ENCODE peak calls at places on chromosomes 2 and 18, in eight cellular contexts. One of them, this sample, is unnamed.

GRCh38 chr2:217061916-217062315 is 202.1 kb upstream of the TNP1 start:
- DNase-seq in memory B cell: no peak
- DNase-seq in EH: no peak
- DNase-seq in cardiac muscle cell: no peak
- DNase-seq in dermis blood vessel endothelial cell: no peak
- DNase-seq in NCI-H1417: no peak
- DNase-seq in foreskin fibroblast: no peak
- DNase-seq in GM23338: no peak
- DNase-seq in this sample: no peak

GRCh38 chr2:216490061-216490460 is 8.6 kb upstream of the RPL37A start:
- DNase-seq in memory B cell: no peak
- DNase-seq in EH: peak
- DNase-seq in cardiac muscle cell: no peak
- DNase-seq in dermis blood vessel endothelial cell: peak
- DNase-seq in NCI-H1417: no peak
- DNase-seq in foreskin fibroblast: peak
- DNase-seq in GM23338: no peak
- DNase-seq in this sample: no peak

GRCh38 chr2:52034706-52035105 is 1002.8 kb upstream of the NRXN1 start:
- DNase-seq in memory B cell: no peak
- DNase-seq in EH: no peak
- DNase-seq in cardiac muscle cell: no peak
- DNase-seq in dermis blood vessel endothelial cell: no peak
- DNase-seq in NCI-H1417: no peak
- DNase-seq in foreskin fibroblast: no peak
- DNase-seq in GM23338: peak
- DNase-seq in this sample: no peak

GRCh38 chr2:71790261-71791038 is 337.1 kb downstream of the DYSF start:
- DNase-seq in memory B cell: no peak
- DNase-seq in EH: no peak
- DNase-seq in cardiac muscle cell: no peak
- DNase-seq in dermis blood vessel endothelial cell: no peak
- DNase-seq in NCI-H1417: no peak
- DNase-seq in foreskin fibroblast: no peak
- DNase-seq in GM23338: no peak
- DNase-seq in this sample: no peak

GRCh38 chr2:27753744-27754588 is 17.6 kb upstream of the MRPL33 start:
- DNase-seq in memory B cell: no peak
- DNase-seq in EH: peak
- DNase-seq in cardiac muscle cell: peak
- DNase-seq in dermis blood vessel endothelial cell: peak
- DNase-seq in NCI-H1417: no peak
- DNase-seq in foreskin fibroblast: peak
- DNase-seq in GM23338: peak
- DNase-seq in this sample: peak

GRCh38 chr2:28612131-28612812 is 116.4 kb downstream of the PLB1 start:
- DNase-seq in memory B cell: no peak
- DNase-seq in EH: no peak
- DNase-seq in cardiac muscle cell: no peak
- DNase-seq in dermis blood vessel endothelial cell: no peak
- DNase-seq in NCI-H1417: no peak
- DNase-seq in foreskin fibroblast: no peak
- DNase-seq in GM23338: no peak
- DNase-seq in this sample: no peak

GRCh38 chr18:35051978-35052377 is 10.8 kb downstream of the MAPRE2 start:
- DNase-seq in memory B cell: no peak
- DNase-seq in EH: peak
- DNase-seq in cardiac muscle cell: no peak
- DNase-seq in dermis blood vessel endothelial cell: no peak
- DNase-seq in NCI-H1417: no peak
- DNase-seq in foreskin fibroblast: no peak
- DNase-seq in GM23338: no peak
- DNase-seq in this sample: no peak

GRCh38 chr2:39593439-39594393 is 72.0 kb upstream of the TMEM178A start:
- DNase-seq in memory B cell: no peak
- DNase-seq in EH: peak
- DNase-seq in cardiac muscle cell: peak
- DNase-seq in dermis blood vessel endothelial cell: peak
- DNase-seq in NCI-H1417: peak
- DNase-seq in foreskin fibroblast: peak
- DNase-seq in GM23338: peak
- DNase-seq in this sample: peak

GRCh38 chr2:156845806-156846558 is 409.8 kb downstream of the GPD2 start:
- DNase-seq in memory B cell: no peak
- DNase-seq in EH: peak
- DNase-seq in cardiac muscle cell: peak
- DNase-seq in dermis blood vessel endothelial cell: no peak
- DNase-seq in NCI-H1417: no peak
- DNase-seq in foreskin fibroblast: no peak
- DNase-seq in GM23338: peak
- DNase-seq in this sample: no peak

GRCh38 chr2:233853353-233853752 is 982 bp downstream of the HJURP start:
- DNase-seq in memory B cell: no peak
- DNase-seq in EH: no peak
- DNase-seq in cardiac muscle cell: no peak
- DNase-seq in dermis blood vessel endothelial cell: peak
- DNase-seq in NCI-H1417: no peak
- DNase-seq in foreskin fibroblast: no peak
- DNase-seq in GM23338: no peak
- DNase-seq in this sample: no peak

GRCh38 chr2:60569680-60570111 is 16.2 kb upstream of the BCL11A start:
- DNase-seq in memory B cell: no peak
- DNase-seq in EH: no peak
- DNase-seq in cardiac muscle cell: peak
- DNase-seq in dermis blood vessel endothelial cell: no peak
- DNase-seq in NCI-H1417: no peak
- DNase-seq in foreskin fibroblast: no peak
- DNase-seq in GM23338: peak
- DNase-seq in this sample: no peak

GRCh38 chr2:238376884-238377391 is 49.8 kb upstream of the ASB1 start:
- DNase-seq in memory B cell: no peak
- DNase-seq in EH: peak
- DNase-seq in cardiac muscle cell: no peak
- DNase-seq in dermis blood vessel endothelial cell: peak
- DNase-seq in NCI-H1417: no peak
- DNase-seq in foreskin fibroblast: no peak
- DNase-seq in GM23338: no peak
- DNase-seq in this sample: peak

GRCh38 chr2:120391905-120392665 is 46.1 kb downstream of the INHBB start:
- DNase-seq in memory B cell: no peak
- DNase-seq in EH: no peak
- DNase-seq in cardiac muscle cell: no peak
- DNase-seq in dermis blood vessel endothelial cell: no peak
- DNase-seq in NCI-H1417: no peak
- DNase-seq in foreskin fibroblast: no peak
- DNase-seq in GM23338: no peak
- DNase-seq in this sample: no peak

GRCh38 chr2:237774811-237775553 is 23.6 kb upstream of the RBM44 start:
- DNase-seq in memory B cell: peak
- DNase-seq in EH: peak
- DNase-seq in cardiac muscle cell: peak
- DNase-seq in dermis blood vessel endothelial cell: peak
- DNase-seq in NCI-H1417: peak
- DNase-seq in foreskin fibroblast: peak
- DNase-seq in GM23338: peak
- DNase-seq in this sample: peak

GRCh38 chr2:66684289-66684688 is 249.4 kb downstream of the MEIS1 start:
- DNase-seq in memory B cell: no peak
- DNase-seq in EH: no peak
- DNase-seq in cardiac muscle cell: no peak
- DNase-seq in dermis blood vessel endothelial cell: no peak
- DNase-seq in NCI-H1417: no peak
- DNase-seq in foreskin fibroblast: no peak
- DNase-seq in GM23338: no peak
- DNase-seq in this sample: no peak

GRCh38 chr2:41595235-41595634 is 452.6 kb upstream of the PKDCC start:
- DNase-seq in memory B cell: no peak
- DNase-seq in EH: no peak
- DNase-seq in cardiac muscle cell: no peak
- DNase-seq in dermis blood vessel endothelial cell: no peak
- DNase-seq in NCI-H1417: no peak
- DNase-seq in foreskin fibroblast: no peak
- DNase-seq in GM23338: no peak
- DNase-seq in this sample: no peak

GRCh38 chr2:59151805-59152204 is 910.7 kb upstream of the FANCL start:
- DNase-seq in memory B cell: no peak
- DNase-seq in EH: no peak
- DNase-seq in cardiac muscle cell: no peak
- DNase-seq in dermis blood vessel endothelial cell: no peak
- DNase-seq in NCI-H1417: no peak
- DNase-seq in foreskin fibroblast: no peak
- DNase-seq in GM23338: no peak
- DNase-seq in this sample: no peak

GRCh38 chr18:74906189-74906588 is 302.8 kb downstream of the PTGR3 start:
- DNase-seq in memory B cell: no peak
- DNase-seq in EH: no peak
- DNase-seq in cardiac muscle cell: no peak
- DNase-seq in dermis blood vessel endothelial cell: no peak
- DNase-seq in NCI-H1417: no peak
- DNase-seq in foreskin fibroblast: no peak
- DNase-seq in GM23338: no peak
- DNase-seq in this sample: no peak

GRCh38 chr2:2324565-2325101 is 6.4 kb downstream of the MYT1L start:
- DNase-seq in memory B cell: no peak
- DNase-seq in EH: no peak
- DNase-seq in cardiac muscle cell: peak
- DNase-seq in dermis blood vessel endothelial cell: no peak
- DNase-seq in NCI-H1417: peak
- DNase-seq in foreskin fibroblast: no peak
- DNase-seq in GM23338: peak
- DNase-seq in this sample: no peak

GRCh38 chr2:94978917-94979316 is 46.6 kb upstream of the MAL start:
- DNase-seq in memory B cell: no peak
- DNase-seq in EH: no peak
- DNase-seq in cardiac muscle cell: no peak
- DNase-seq in dermis blood vessel endothelial cell: no peak
- DNase-seq in NCI-H1417: no peak
- DNase-seq in foreskin fibroblast: no peak
- DNase-seq in GM23338: no peak
- DNase-seq in this sample: no peak

GRCh38 chr2:120875431-120875830 is 139.8 kb downstream of the GLI2 start:
- DNase-seq in memory B cell: no peak
- DNase-seq in EH: no peak
- DNase-seq in cardiac muscle cell: no peak
- DNase-seq in dermis blood vessel endothelial cell: no peak
- DNase-seq in NCI-H1417: no peak
- DNase-seq in foreskin fibroblast: no peak
- DNase-seq in GM23338: no peak
- DNase-seq in this sample: no peak

GRCh38 chr18:28248653-28249052 is 71.7 kb upstream of the CDH2 start:
- DNase-seq in memory B cell: no peak
- DNase-seq in EH: no peak
- DNase-seq in cardiac muscle cell: no peak
- DNase-seq in dermis blood vessel endothelial cell: no peak
- DNase-seq in NCI-H1417: no peak
- DNase-seq in foreskin fibroblast: no peak
- DNase-seq in GM23338: peak
- DNase-seq in this sample: no peak

GRCh38 chr2:118613742-118614141 is 233.7 kb downstream of the EN1 start:
- DNase-seq in memory B cell: no peak
- DNase-seq in EH: no peak
- DNase-seq in cardiac muscle cell: no peak
- DNase-seq in dermis blood vessel endothelial cell: no peak
- DNase-seq in NCI-H1417: peak
- DNase-seq in foreskin fibroblast: no peak
- DNase-seq in GM23338: no peak
- DNase-seq in this sample: no peak

GRCh38 chr2:205858781-205859478 is 176.6 kb downstream of the NRP2 start:
- DNase-seq in memory B cell: no peak
- DNase-seq in EH: peak
- DNase-seq in cardiac muscle cell: no peak
- DNase-seq in dermis blood vessel endothelial cell: no peak
- DNase-seq in NCI-H1417: no peak
- DNase-seq in foreskin fibroblast: peak
- DNase-seq in GM23338: peak
- DNase-seq in this sample: no peak

GRCh38 chr2:126714191-126714965 is 58.4 kb downstream of the GYPC start:
- DNase-seq in memory B cell: no peak
- DNase-seq in EH: no peak
- DNase-seq in cardiac muscle cell: no peak
- DNase-seq in dermis blood vessel endothelial cell: no peak
- DNase-seq in NCI-H1417: no peak
- DNase-seq in foreskin fibroblast: no peak
- DNase-seq in GM23338: no peak
- DNase-seq in this sample: no peak

GRCh38 chr2:100278986-100279385 is 43.3 kb downstream of the LONRF2 start:
- DNase-seq in memory B cell: no peak
- DNase-seq in EH: no peak
- DNase-seq in cardiac muscle cell: no peak
- DNase-seq in dermis blood vessel endothelial cell: no peak
- DNase-seq in NCI-H1417: no peak
- DNase-seq in foreskin fibroblast: no peak
- DNase-seq in GM23338: no peak
- DNase-seq in this sample: no peak

GRCh38 chr2:224579411-224579810 is 5.8 kb downstream of the CUL3 start:
- DNase-seq in memory B cell: no peak
- DNase-seq in EH: peak
- DNase-seq in cardiac muscle cell: peak
- DNase-seq in dermis blood vessel endothelial cell: peak
- DNase-seq in NCI-H1417: no peak
- DNase-seq in foreskin fibroblast: no peak
- DNase-seq in GM23338: no peak
- DNase-seq in this sample: peak

GRCh38 chr18:78741381-78742340 is 238.0 kb upstream of the SALL3 start:
- DNase-seq in memory B cell: no peak
- DNase-seq in EH: no peak
- DNase-seq in cardiac muscle cell: no peak
- DNase-seq in dermis blood vessel endothelial cell: no peak
- DNase-seq in NCI-H1417: no peak
- DNase-seq in foreskin fibroblast: no peak
- DNase-seq in GM23338: no peak
- DNase-seq in this sample: no peak

GRCh38 chr18:35050004-35050623 is 8.9 kb downstream of the MAPRE2 start:
- DNase-seq in memory B cell: no peak
- DNase-seq in EH: no peak
- DNase-seq in cardiac muscle cell: no peak
- DNase-seq in dermis blood vessel endothelial cell: no peak
- DNase-seq in NCI-H1417: no peak
- DNase-seq in foreskin fibroblast: no peak
- DNase-seq in GM23338: no peak
- DNase-seq in this sample: no peak